ENCODE peak calls at places on chromosome 10, in eight cellular contexts. F is PC-3, Y is Calu3, K is stomach, O is GM20000, W is kidney epithelial cell, S is AG04450, H is heart right ventricle. C is an unnamed sample.

GRCh38 chr10:60382946-60383681 is 6.6 kb downstream of the ANK3 start:
- DNase-seq in W (peak; percentile 41), H (no peak), S (no peak), K (no peak), O (no peak), Y (peak; percentile 12), F (peak; percentile 96), C (no peak)

GRCh38 chr10:93873427-93874115 is 20.2 kb upstream of the SLC35G1 start:
- DNase-seq in H (no peak), W (peak; percentile 5), O (no peak), S (no peak), K (no peak), Y (no peak), F (no peak), C (no peak)

GRCh38 chr10:373516-374309 is 238.5 kb downstream of the ZMYND11 start:
- DNase-seq in W (peak; percentile 44), K (no peak), F (peak; percentile 4), S (peak; percentile 16), O (no peak), Y (no peak), H (no peak), C (no peak)

GRCh38 chr10:125010362-125010761 is 68.4 kb downstream of the ZRANB1 start:
- DNase-seq in Y (no peak), W (no peak), S (no peak), H (no peak), F (no peak), O (no peak), K (no peak), C (no peak)

GRCh38 chr10:31816318-31816717 is 112.3 kb downstream of the ARHGAP12 start:
- DNase-seq in W (no peak), F (no peak), S (no peak), Y (no peak), H (no peak), O (no peak), K (no peak), C (no peak)

GRCh38 chr10:4541292-4541691 is 284.7 kb upstream of the AKR1E2 start:
- DNase-seq in Y (peak; percentile 53), F (peak; percentile 88), S (peak; percentile 36), W (peak; percentile 93), K (peak; percentile 44), H (no peak), O (no peak), C (no peak)

GRCh38 chr10:43890124-43890523 is 241.4 kb upstream of the ZNF32 start:
- DNase-seq in K (no peak), Y (no peak), W (no peak), O (no peak), H (no peak), S (no peak), F (peak; percentile 46), C (no peak)

GRCh38 chr10:124419635-124420034 is 912 bp upstream of the OAT start:
- DNase-seq in Y (no peak), F (no peak), W (no peak), O (no peak), S (no peak), K (peak; percentile 23), H (no peak), C (no peak)

GRCh38 chr10:28254290-28254985 is 48.4 kb downstream of the MPP7 start:
- DNase-seq in F (peak; percentile 79), Y (no peak), S (peak; percentile 6), H (no peak), W (no peak), O (no peak), K (no peak), C (peak; percentile 8)

GRCh38 chr10:76453997-76454396 is 1022.6 kb downstream of the LRMDA start:
- DNase-seq in K (no peak), F (no peak), S (no peak), O (no peak), H (no peak), W (no peak), Y (no peak), C (no peak)

GRCh38 chr10:28942012-28942411 is 264.7 kb downstream of the BAMBI start:
- DNase-seq in S (no peak), H (no peak), K (no peak), W (no peak), F (no peak), O (no peak), Y (no peak), C (no peak)

GRCh38 chr10:119199231-119199992 is 8.0 kb upstream of the GRK5 start:
- DNase-seq in Y (peak; percentile 44), H (peak; percentile 37), S (no peak), W (no peak), O (peak; percentile 62), K (peak; percentile 64), F (peak; percentile 70), C (peak; percentile 54)

GRCh38 chr10:43218206-43218950 is 48.5 kb downstream of the RASGEF1A start:
- DNase-seq in Y (no peak), W (no peak), K (no peak), S (no peak), F (no peak), H (peak; percentile 8), O (no peak), C (no peak)

GRCh38 chr10:63166742-63167258 is 33.7 kb downstream of the NRBF2 start:
- DNase-seq in H (no peak), Y (peak; percentile 60), O (peak; percentile 10), W (peak; percentile 48), K (no peak), F (peak; percentile 99), S (peak; percentile 65), C (peak; percentile 20)

GRCh38 chr10:91552706-91553105 is 80.2 kb downstream of the PPP1R3C start:
- DNase-seq in K (peak; percentile 53), F (peak; percentile 25), H (peak; percentile 24), Y (no peak), O (no peak), S (no peak), W (no peak), C (no peak)
- TF ChIP-seq CTCF in K (no peak), F (peak; percentile 54), H (peak; percentile 56), Y (no peak), O (no peak), S (peak; percentile 43), W (peak; percentile 52), C (no peak)

GRCh38 chr10:120949511-120950102 is 98.4 kb downstream of the WDR11 start:
- DNase-seq in W (no peak), H (no peak), Y (no peak), O (no peak), S (no peak), K (no peak), F (no peak), C (peak; percentile 33)

GRCh38 chr10:120950103-120950561 is 99.0 kb downstream of the WDR11 start:
- DNase-seq in O (no peak), F (no peak), H (no peak), K (no peak), W (no peak), Y (no peak), S (no peak), C (peak; percentile 75)

GRCh38 chr10:120946497-120946896 is 95.3 kb downstream of the WDR11 start:
- DNase-seq in S (no peak), Y (no peak), K (no peak), W (no peak), O (no peak), H (no peak), F (no peak), C (no peak)

GRCh38 chr10:120951288-120951687 is 100.1 kb downstream of the WDR11 start:
- DNase-seq in Y (no peak), W (no peak), H (no peak), O (no peak), K (no peak), F (no peak), S (no peak), C (no peak)

DNA sequence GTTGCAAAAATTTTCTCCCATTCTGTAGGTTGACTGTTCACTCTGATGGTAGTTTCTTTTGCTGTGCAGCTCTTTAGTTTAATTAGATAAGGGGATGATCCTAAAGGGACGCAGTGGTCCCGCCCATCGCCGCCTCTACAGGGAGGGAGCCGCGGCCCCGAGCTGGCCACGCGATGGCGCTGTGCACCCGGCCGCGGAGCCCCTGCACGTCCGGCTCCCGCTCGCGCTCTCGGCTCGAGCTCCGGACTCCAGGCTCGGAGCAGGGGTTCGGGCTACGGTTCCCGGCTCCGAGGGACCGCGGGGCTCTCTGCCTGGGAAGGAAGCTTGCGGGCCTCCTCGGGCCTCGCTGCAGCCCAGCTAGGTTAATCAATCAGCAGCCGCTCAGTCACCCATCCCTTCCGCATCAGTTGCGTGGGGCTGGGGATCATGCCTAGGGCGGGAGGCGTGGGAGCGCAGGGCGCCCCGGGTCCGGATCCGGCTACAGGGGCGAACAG is 97.8 kb downstream of the WDR11 start:
- DNase-seq in F (peak; percentile 65), H (peak; percentile 75), S (peak; percentile 15), K (peak; percentile 71), Y (peak; percentile 80), W (no peak), O (peak; percentile 83), C (peak; percentile 87)
- TF ChIP-seq CTCF in F (peak; percentile 67), H (peak; percentile 92), S (peak; percentile 75), K (no peak), Y (peak; percentile 58), W (peak; percentile 61), O (peak; percentile 92), C (peak; percentile 91)

GRCh38 chr10:110337906-110338305 is 33.2 kb upstream of the SMNDC1 start:
- DNase-seq in H (no peak), W (no peak), S (no peak), Y (no peak), K (no peak), F (peak; percentile 62), O (no peak), C (no peak)

GRCh38 chr10:110335314-110336064 is 30.8 kb upstream of the SMNDC1 start:
- DNase-seq in Y (no peak), H (no peak), K (no peak), F (no peak), S (no peak), W (no peak), O (no peak), C (no peak)

GRCh38 chr10:110337401-110337800 is 32.7 kb upstream of the SMNDC1 start:
- DNase-seq in F (no peak), H (no peak), W (no peak), S (no peak), K (no peak), Y (no peak), O (no peak), C (no peak)

GRCh38 chr10:110334061-110334656 is 29.4 kb upstream of the SMNDC1 start:
- DNase-seq in H (no peak), F (no peak), W (no peak), K (no peak), Y (no peak), S (no peak), O (no peak), C (no peak)

DNA sequence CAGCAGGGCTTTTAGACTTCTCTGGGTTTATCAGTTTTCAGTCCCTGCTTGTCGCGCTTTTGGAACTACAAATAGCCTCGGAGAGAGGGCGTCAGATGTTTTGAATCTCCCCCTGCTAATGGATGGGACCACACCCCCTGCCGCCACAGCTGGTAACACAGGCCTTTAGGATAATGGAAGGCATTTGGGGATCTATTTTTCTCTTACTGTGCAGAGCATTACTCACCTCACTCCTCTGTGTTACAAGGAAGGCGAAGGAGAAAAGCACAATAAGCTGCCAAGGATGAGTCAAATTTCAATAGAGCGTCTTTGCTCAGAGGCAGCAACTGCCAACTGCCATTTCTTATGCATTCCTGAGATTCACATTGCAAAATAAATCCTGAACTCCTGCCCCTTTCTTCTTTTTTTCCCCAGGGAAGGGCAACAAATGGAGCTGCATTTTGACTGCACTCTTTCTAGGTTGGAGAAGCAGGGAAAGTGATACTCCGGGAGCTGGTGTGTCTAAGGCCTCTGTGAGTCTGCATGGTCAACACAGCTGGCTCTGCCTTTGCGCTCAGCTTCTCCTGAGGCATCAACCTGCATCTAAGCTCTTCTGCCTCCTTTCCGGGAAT is 31.5 kb upstream of the SMNDC1 start:
- DNase-seq in F (peak; percentile 89), W (peak; percentile 87), S (peak; percentile 90), Y (no peak), O (no peak), H (no peak), K (no peak), C (no peak)
- TF ChIP-seq CTCF in F (no peak), W (peak; percentile 13), S (peak; percentile 36), Y (no peak), O (no peak), H (no peak), K (no peak), C (no peak)

GRCh38 chr10:86036544-86036831 is 330.1 kb downstream of the GRID1 start:
- DNase-seq in H (no peak), Y (no peak), W (no peak), O (no peak), F (no peak), S (no peak), K (no peak), C (no peak)
- TF ChIP-seq CTCF in H (no peak), Y (no peak), W (no peak), O (no peak), F (no peak), S (no peak), K (no peak), C (no peak)